ENCODE peak calls at places on chromosome 14, in six cellular contexts. One of them, this sample, is unnamed. For H3K4me1, the result is how much of the 10 kb centered on the place peaks cover.

GRCh38 chr14:22780105-22780679 is 13.7 kb downstream of the OXA1L start:
- DNase-seq in HCT116: no peak
- DNase-seq in pancreas: no peak
- DNase-seq in effector memory CD4-positive, alpha-beta T cell: no peak
- DNase-seq in right lobe of liver: peak
- DNase-seq in kidney: no peak
- DNase-seq in this sample: no peak

GRCh38 chr14:78567343-78567742 is 397.2 kb downstream of the NRXN3 start:
- DNase-seq in HCT116: no peak
- DNase-seq in pancreas: no peak
- DNase-seq in effector memory CD4-positive, alpha-beta T cell: no peak
- DNase-seq in right lobe of liver: no peak
- DNase-seq in kidney: no peak
- DNase-seq in this sample: no peak

GRCh38 chr14:52051861-52052260 is 17.0 kb downstream of the NID2 start:
- DNase-seq in HCT116: no peak
- DNase-seq in pancreas: no peak
- DNase-seq in effector memory CD4-positive, alpha-beta T cell: no peak
- DNase-seq in right lobe of liver: no peak
- DNase-seq in kidney: no peak
- DNase-seq in this sample: no peak

GRCh38 chr14:70658899-70659298 is 17.2 kb downstream of the TTC9 start:
- DNase-seq in HCT116: no peak
- DNase-seq in pancreas: no peak
- DNase-seq in effector memory CD4-positive, alpha-beta T cell: no peak
- DNase-seq in right lobe of liver: no peak
- DNase-seq in kidney: no peak
- DNase-seq in this sample: no peak

GRCh38 chr14:57293851-57294837 is 25.4 kb downstream of the AP5M1 start:
- DNase-seq in HCT116: no peak
- DNase-seq in pancreas: no peak
- DNase-seq in effector memory CD4-positive, alpha-beta T cell: no peak
- DNase-seq in right lobe of liver: no peak
- DNase-seq in kidney: no peak
- DNase-seq in this sample: no peak

GRCh38 chr14:35159742-35160409 is 37.5 kb downstream of the PRORP start:
- DNase-seq in HCT116: peak
- DNase-seq in pancreas: no peak
- DNase-seq in effector memory CD4-positive, alpha-beta T cell: no peak
- DNase-seq in right lobe of liver: no peak
- DNase-seq in kidney: no peak
- DNase-seq in this sample: no peak

GRCh38 chr14:97432586-97432985 is 635.4 kb downstream of the VRK1 start:
- DNase-seq in HCT116: no peak
- DNase-seq in pancreas: no peak
- DNase-seq in effector memory CD4-positive, alpha-beta T cell: no peak
- DNase-seq in right lobe of liver: no peak
- DNase-seq in kidney: no peak
- DNase-seq in this sample: no peak

GRCh38 chr14:93832076-93832475 is 43.8 kb upstream of the PRIMA1 start:
- DNase-seq in HCT116: no peak
- DNase-seq in pancreas: no peak
- DNase-seq in effector memory CD4-positive, alpha-beta T cell: no peak
- DNase-seq in right lobe of liver: no peak
- DNase-seq in kidney: no peak
- DNase-seq in this sample: no peak

GRCh38 chr14:51006781-51007211 is 62.5 kb upstream of the PYGL start:
- DNase-seq in HCT116: no peak
- DNase-seq in pancreas: no peak
- DNase-seq in effector memory CD4-positive, alpha-beta T cell: no peak
- DNase-seq in right lobe of liver: no peak
- DNase-seq in kidney: no peak
- DNase-seq in this sample: no peak

GRCh38 chr14:31770271-31770670 is 209.1 kb downstream of the NUBPL start:
- DNase-seq in HCT116: no peak
- DNase-seq in pancreas: no peak
- DNase-seq in effector memory CD4-positive, alpha-beta T cell: no peak
- DNase-seq in right lobe of liver: no peak
- DNase-seq in kidney: no peak
- DNase-seq in this sample: no peak

GRCh38 chr14:21090194-21090939 is 8.1 kb downstream of the ZNF219 start:
- DNase-seq in HCT116: no peak
- DNase-seq in pancreas: no peak
- DNase-seq in effector memory CD4-positive, alpha-beta T cell: no peak
- DNase-seq in right lobe of liver: no peak
- DNase-seq in kidney: no peak
- DNase-seq in this sample: no peak

GRCh38 chr14:87494010-87494409 is 499.0 kb downstream of the GALC start:
- DNase-seq in HCT116: no peak
- DNase-seq in pancreas: no peak
- DNase-seq in effector memory CD4-positive, alpha-beta T cell: no peak
- DNase-seq in right lobe of liver: no peak
- DNase-seq in kidney: no peak
- DNase-seq in this sample: no peak

GRCh38 chr14:39592390-39592789 is 160.2 kb upstream of the FBXO33 start:
- DNase-seq in HCT116: no peak
- DNase-seq in pancreas: no peak
- DNase-seq in effector memory CD4-positive, alpha-beta T cell: no peak
- DNase-seq in right lobe of liver: no peak
- DNase-seq in kidney: peak
- DNase-seq in this sample: no peak

GRCh38 chr14:100410056-100410565 is 87.0 kb downstream of the SLC25A47 start:
- DNase-seq in HCT116: no peak
- DNase-seq in pancreas: no peak
- DNase-seq in effector memory CD4-positive, alpha-beta T cell: no peak
- DNase-seq in right lobe of liver: no peak
- DNase-seq in kidney: peak
- DNase-seq in this sample: peak

GRCh38 chr14:99176156-99176945 is 95.6 kb downstream of the BCL11B start:
- DNase-seq in HCT116: no peak
- DNase-seq in pancreas: no peak
- DNase-seq in effector memory CD4-positive, alpha-beta T cell: no peak
- DNase-seq in right lobe of liver: no peak
- DNase-seq in kidney: no peak
- DNase-seq in this sample: no peak

GRCh38 chr14:92471919-92472318 is 41.7 kb upstream of the RIN3 start:
- DNase-seq in HCT116: peak
- DNase-seq in pancreas: no peak
- DNase-seq in effector memory CD4-positive, alpha-beta T cell: no peak
- DNase-seq in right lobe of liver: no peak
- DNase-seq in kidney: no peak
- DNase-seq in this sample: peak

DNA sequence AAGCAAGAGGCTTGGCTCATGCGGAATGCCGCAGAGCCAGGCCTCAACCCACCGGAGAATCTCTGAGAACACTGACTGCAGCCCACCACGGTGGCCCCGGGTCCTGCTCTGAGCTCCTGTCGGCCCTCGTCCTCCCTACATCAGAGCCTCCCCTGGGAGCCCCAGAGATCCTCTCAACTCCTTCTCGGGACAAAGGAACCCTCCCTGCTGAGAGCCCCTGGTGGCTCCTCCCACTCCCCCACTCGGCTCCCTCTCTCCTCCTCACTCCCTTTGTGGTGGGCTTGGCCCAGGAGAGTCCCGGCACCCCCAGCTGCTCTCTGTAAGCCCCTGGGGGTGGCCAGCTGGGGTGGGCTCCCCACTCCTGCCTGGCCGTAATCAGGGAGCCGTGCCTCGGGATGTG is 11.1 kb upstream of the INF2 start:
- DNase-seq in HCT116: no peak
- DNase-seq in pancreas: no peak
- DNase-seq in effector memory CD4-positive, alpha-beta T cell: no peak
- DNase-seq in right lobe of liver: peak
- DNase-seq in kidney: peak
- DNase-seq in this sample: no peak
- H3K4me1 ChIP-seq in HCT116: half or more
- H3K4me1 ChIP-seq in pancreas: under half
- H3K4me1 ChIP-seq in effector memory CD4-positive, alpha-beta T cell: under half
- H3K4me1 ChIP-seq in right lobe of liver: under half
- H3K4me1 ChIP-seq in kidney: under half
- H3K4me1 ChIP-seq in this sample: under half

DNA sequence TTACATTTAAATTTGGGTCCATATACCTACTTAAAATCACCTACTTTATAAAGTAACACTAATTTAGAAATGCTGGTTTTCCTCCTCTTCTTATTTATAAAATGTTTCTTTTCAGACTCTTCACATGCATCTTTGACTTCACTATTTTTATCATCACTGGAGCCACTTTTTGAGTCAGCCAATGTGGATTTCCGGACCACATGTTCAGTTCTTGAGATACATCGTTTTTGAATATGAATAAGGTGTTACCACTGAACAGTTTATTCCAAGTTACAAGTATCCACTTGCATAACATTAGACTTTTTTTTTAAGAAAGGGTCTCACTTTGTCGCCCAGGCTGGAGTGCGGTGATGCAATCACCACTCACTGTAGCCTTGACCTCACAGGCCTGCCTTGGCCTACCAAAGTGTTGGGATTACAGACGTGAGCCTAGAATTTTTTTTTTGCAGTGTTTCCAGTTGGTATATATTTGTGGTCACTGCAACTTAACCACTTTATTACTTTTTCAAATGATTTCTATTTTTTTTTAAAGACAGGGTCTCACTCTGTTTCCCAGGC is 5.7 kb downstream of the FNTB start:
- DNase-seq in HCT116: no peak
- DNase-seq in pancreas: no peak
- DNase-seq in effector memory CD4-positive, alpha-beta T cell: no peak
- DNase-seq in right lobe of liver: no peak
- DNase-seq in kidney: no peak
- DNase-seq in this sample: no peak
- H3K27ac ChIP-seq in HCT116: no peak
- H3K27ac ChIP-seq in pancreas: no peak
- H3K27ac ChIP-seq in effector memory CD4-positive, alpha-beta T cell: no peak
- H3K27ac ChIP-seq in right lobe of liver: no peak
- H3K27ac ChIP-seq in kidney: no peak
- H3K27ac ChIP-seq in this sample: no peak

DNA sequence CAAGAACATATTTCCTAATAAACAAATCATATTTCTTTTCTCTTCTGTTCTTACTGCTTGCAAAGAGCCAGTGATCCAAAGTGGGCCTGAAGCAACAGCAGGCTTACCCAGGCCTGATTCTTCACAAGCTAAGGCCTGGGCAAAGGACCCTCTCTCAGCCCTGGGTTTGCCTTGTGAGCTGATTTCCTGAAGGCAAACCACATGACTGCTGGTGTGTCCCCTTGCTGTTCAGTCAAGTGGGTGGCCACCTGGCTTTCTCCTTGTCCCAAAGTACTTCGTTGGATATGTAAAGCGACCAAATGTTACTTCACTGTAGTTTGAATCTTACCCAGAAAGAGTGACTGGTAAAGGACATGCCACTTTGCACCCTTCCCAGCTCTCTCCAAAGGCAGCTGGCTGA is 392.9 kb downstream of the ZFP36L1 start:
- DNase-seq in HCT116: no peak
- DNase-seq in pancreas: no peak
- DNase-seq in effector memory CD4-positive, alpha-beta T cell: no peak
- DNase-seq in right lobe of liver: no peak
- DNase-seq in kidney: no peak
- DNase-seq in this sample: no peak
- H3K4me1 ChIP-seq in HCT116: under half
- H3K4me1 ChIP-seq in pancreas: under half
- H3K4me1 ChIP-seq in effector memory CD4-positive, alpha-beta T cell: under half
- H3K4me1 ChIP-seq in right lobe of liver: under half
- H3K4me1 ChIP-seq in kidney: under half
- H3K4me1 ChIP-seq in this sample: half or more

GRCh38 chr14:95601650-95602049 is 66.8 kb downstream of the GLRX5 start:
- DNase-seq in HCT116: no peak
- DNase-seq in pancreas: no peak
- DNase-seq in effector memory CD4-positive, alpha-beta T cell: no peak
- DNase-seq in right lobe of liver: no peak
- DNase-seq in kidney: no peak
- DNase-seq in this sample: no peak

GRCh38 chr14:95603415-95603814 is 68.6 kb downstream of the GLRX5 start:
- DNase-seq in HCT116: no peak
- DNase-seq in pancreas: no peak
- DNase-seq in effector memory CD4-positive, alpha-beta T cell: no peak
- DNase-seq in right lobe of liver: no peak
- DNase-seq in kidney: no peak
- DNase-seq in this sample: no peak

DNA sequence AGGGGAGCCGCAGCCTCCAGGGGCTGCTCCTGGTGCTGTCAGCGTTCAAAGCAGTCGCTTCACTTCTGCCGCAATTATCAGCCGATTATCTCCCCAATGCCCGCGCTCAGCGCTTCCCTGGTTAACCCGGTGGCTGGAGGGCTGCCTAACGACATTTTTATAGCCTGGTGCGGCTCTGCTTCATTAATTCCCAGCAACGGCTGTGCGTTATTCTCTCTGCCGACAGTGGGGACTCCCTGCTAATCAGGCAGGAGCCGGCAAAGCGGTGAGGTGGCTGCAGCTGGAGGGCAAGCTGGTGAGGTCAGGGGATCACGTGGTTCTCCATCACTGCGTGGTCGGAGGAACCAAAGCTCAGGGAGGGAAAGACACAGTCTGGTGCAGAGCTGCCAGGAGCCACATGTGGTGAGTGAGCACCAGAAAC is 62.9 kb downstream of the GLRX5 start:
- DNase-seq in HCT116: no peak
- DNase-seq in pancreas: no peak
- DNase-seq in effector memory CD4-positive, alpha-beta T cell: no peak
- DNase-seq in right lobe of liver: no peak
- DNase-seq in kidney: peak
- DNase-seq in this sample: no peak
- H3K27ac ChIP-seq in HCT116: no peak
- H3K27ac ChIP-seq in pancreas: no peak
- H3K27ac ChIP-seq in effector memory CD4-positive, alpha-beta T cell: no peak
- H3K27ac ChIP-seq in right lobe of liver: no peak
- H3K27ac ChIP-seq in kidney: no peak
- H3K27ac ChIP-seq in this sample: no peak

GRCh38 chr14:60758875-60759274 is 24.3 kb downstream of the MNAT1 start:
- DNase-seq in HCT116: no peak
- DNase-seq in pancreas: no peak
- DNase-seq in effector memory CD4-positive, alpha-beta T cell: no peak
- DNase-seq in right lobe of liver: no peak
- DNase-seq in kidney: no peak
- DNase-seq in this sample: no peak
- H3K4me1 ChIP-seq in HCT116: under half
- H3K4me1 ChIP-seq in pancreas: under half
- H3K4me1 ChIP-seq in effector memory CD4-positive, alpha-beta T cell: under half
- H3K4me1 ChIP-seq in right lobe of liver: under half
- H3K4me1 ChIP-seq in kidney: under half
- H3K4me1 ChIP-seq in this sample: under half

GRCh38 chr14:68552597-68552996 is 240.3 kb downstream of the ZFP36L1 start:
- DNase-seq in HCT116: no peak
- DNase-seq in pancreas: no peak
- DNase-seq in effector memory CD4-positive, alpha-beta T cell: no peak
- DNase-seq in right lobe of liver: no peak
- DNase-seq in kidney: no peak
- DNase-seq in this sample: peak
- H3K27ac ChIP-seq in HCT116: no peak
- H3K27ac ChIP-seq in pancreas: no peak
- H3K27ac ChIP-seq in effector memory CD4-positive, alpha-beta T cell: no peak
- H3K27ac ChIP-seq in right lobe of liver: no peak
- H3K27ac ChIP-seq in kidney: no peak
- H3K27ac ChIP-seq in this sample: peak

GRCh38 chr14:61179776-61180398 is 101.3 kb downstream of the TMEM30B start:
- DNase-seq in HCT116: no peak
- DNase-seq in pancreas: no peak
- DNase-seq in effector memory CD4-positive, alpha-beta T cell: no peak
- DNase-seq in right lobe of liver: no peak
- DNase-seq in kidney: no peak
- DNase-seq in this sample: no peak
- H3K4me1 ChIP-seq in HCT116: under half
- H3K4me1 ChIP-seq in pancreas: under half
- H3K4me1 ChIP-seq in effector memory CD4-positive, alpha-beta T cell: under half
- H3K4me1 ChIP-seq in right lobe of liver: under half
- H3K4me1 ChIP-seq in kidney: under half
- H3K4me1 ChIP-seq in this sample: under half